ENCODE peak calls at places on chromosomes 13 and 19, in seven cellular contexts. U is SK-N-SH, P is NT2/D1, S is HepG2, B is H1, N is GM12878, O is K562. C is an unnamed sample.

GRCh38 chr13:89486721-89487120 is 1815.5 kb downstream of the SLITRK5 start:
- DNase-seq in P (no peak), S (no peak), B (no peak), N (no peak), U (no peak), O (no peak), C (no peak)

GRCh38 chr13:44410328-44410859 is 36.8 kb downstream of the SERP2 start:
- DNase-seq in U (no peak), S (no peak), N (no peak), P (no peak), O (no peak), B (no peak), C (no peak)

GRCh38 chr19:1871140-1871597 is 7.8 kb upstream of the KLF16 start:
- DNase-seq in P (no peak), N (no peak), S (peak; percentile 90), O (peak; percentile 60), U (no peak), B (no peak), C (no peak)

GRCh38 chr19:16649734-16650133 is 10.2 kb downstream of the SMIM7 start:
- DNase-seq in B (no peak), S (no peak), U (no peak), P (no peak), N (no peak), O (no peak), C (no peak)

GRCh38 chr19:33054623-33055022 is 10.1 kb downstream of the RHPN2 start:
- DNase-seq in P (no peak), O (no peak), U (no peak), S (no peak), B (no peak), N (no peak), C (peak; percentile 74)

GRCh38 chr19:16654151-16654550 is 5.8 kb downstream of the SMIM7 start:
- DNase-seq in O (no peak), N (no peak), P (no peak), S (peak; percentile 35), U (peak; percentile 58), B (no peak), C (peak; percentile 19)

GRCh38 chr19:21691656-21692055 is 75.7 kb downstream of the ZNF100 start:
- DNase-seq in S (no peak), P (no peak), B (no peak), N (no peak), U (no peak), O (no peak), C (no peak)

GRCh38 chr19:28582807-28583206 is 630.1 kb downstream of the UQCRFS1 start:
- DNase-seq in O (no peak), U (no peak), S (no peak), B (no peak), N (no peak), P (no peak), C (no peak)

GRCh38 chr13:113186061-113186900 is 22.2 kb downstream of the PCID2 start:
- DNase-seq in O (no peak), S (no peak), N (peak; percentile 77), U (no peak), B (no peak), P (no peak), C (no peak)

GRCh38 chr19:771332-771785 is 20.4 kb downstream of the MISP start:
- DNase-seq in P (no peak), U (peak; percentile 80), S (peak; percentile 63), N (no peak), B (no peak), O (peak; percentile 84), C (peak; percentile 55)

GRCh38 chr19:51501594-51502263 is at the start of gene SIGLEC12:
- DNase-seq in S (no peak), B (no peak), P (no peak), N (no peak), U (no peak), O (peak; percentile 29), C (no peak)

GRCh38 chr19:19482785-19483625 is 32.3 kb downstream of the TSSK6 start:
- DNase-seq in B (no peak), P (no peak), S (no peak), N (no peak), O (no peak), U (no peak), C (no peak)

GRCh38 chr19:7386308-7386707 is 37.6 kb downstream of the ARHGEF18 start:
- DNase-seq in O (peak; percentile 29), S (no peak), P (no peak), B (no peak), N (no peak), U (no peak), C (no peak)

GRCh38 chr19:5586300-5587070 is 18.7 kb upstream of the TINCR start:
- DNase-seq in P (no peak), N (no peak), S (no peak), O (no peak), U (no peak), B (no peak), C (no peak)

GRCh38 chr19:38733493-38734175 is 10.6 kb downstream of the CAPN12 start:
- DNase-seq in B (no peak), N (no peak), U (no peak), S (no peak), O (no peak), P (no peak), C (no peak)

GRCh38 chr19:19457691-19458090 is 52.2 kb downstream of the GATAD2A start:
- DNase-seq in S (no peak), N (no peak), B (no peak), U (no peak), P (no peak), O (no peak), C (no peak)

GRCh38 chr13:52809310-52809769 is 39.1 kb downstream of the PCDH8 start:
- DNase-seq in P (peak; percentile 52), B (peak; percentile 88), N (peak; percentile 35), O (peak; percentile 82), S (peak; percentile 80), U (peak; percentile 93), C (peak; percentile 72)

GRCh38 chr13:51839711-51840110 is 5.3 kb downstream of the TMEM272 start:
- DNase-seq in B (no peak), P (no peak), N (no peak), U (no peak), O (peak; percentile 12), S (no peak), C (no peak)

GRCh38 chr13:44801990-44802389 is 187.3 kb downstream of the NUFIP1 start:
- DNase-seq in P (no peak), S (no peak), N (no peak), U (no peak), B (no peak), O (no peak), C (no peak)

GRCh38 chr13:100491164-100491847 is 97.3 kb downstream of the GGACT start:
- DNase-seq in S (no peak), O (no peak), U (no peak), B (no peak), P (no peak), N (no peak), C (no peak)

GRCh38 chr19:21947775-21948174 is 63.0 kb downstream of the ZNF208 start:
- DNase-seq in N (no peak), S (no peak), P (peak; percentile 9), B (peak; percentile 41), U (peak; percentile 2), O (peak; percentile 16), C (peak; percentile 4)

GRCh38 chr19:41234512-41235208 is 15.6 kb downstream of the AXL start:
- DNase-seq in O (no peak), U (no peak), S (no peak), N (no peak), P (no peak), B (no peak), C (no peak)

GRCh38 chr13:54536112-54536511 is 1507.5 kb downstream of the OLFM4 start:
- DNase-seq in B (no peak), P (no peak), O (no peak), S (no peak), U (peak; percentile 1), N (no peak), C (no peak)

GRCh38 chr19:1856698-1857603 is 6.4 kb downstream of the KLF16 start:
- DNase-seq in P (no peak), U (peak; percentile 54), O (peak; percentile 95), S (peak; percentile 77), N (no peak), B (peak; percentile 76), C (no peak)

GRCh38 chr19:19120308-19121156 is 17.7 kb downstream of the TMEM161A start:
- DNase-seq in U (peak; percentile 81), O (peak; percentile 99), S (peak; percentile 35), P (peak; percentile 91), N (no peak), B (peak; percentile 100), C (no peak)

GRCh38 chr13:46687810-46688209 is 109.2 kb downstream of the ESD start:
- DNase-seq in O (peak; percentile 54), S (peak; percentile 80), P (peak; percentile 63), B (no peak), U (no peak), N (no peak), C (peak; percentile 3)

GRCh38 chr13:19818223-19818842 is 35.6 kb upstream of the PSPC1 start:
- DNase-seq in B (peak; percentile 97), S (peak; percentile 4), N (no peak), P (peak; percentile 74), U (peak; percentile 57), O (peak; percentile 48), C (peak; percentile 65)

GRCh38 chr13:31965361-31966066 is 66.1 kb upstream of the FRY start:
- DNase-seq in U (no peak), N (peak; percentile 84), O (no peak), P (no peak), S (no peak), B (no peak), C (no peak)

GRCh38 chr13:80131204-80131603 is 209.7 kb downstream of the SPRY2 start:
- DNase-seq in O (no peak), P (no peak), U (peak; percentile 56), B (no peak), N (no peak), S (no peak), C (no peak)
- TF ChIP-seq YY1 in O (no peak), P (no peak), U (no peak), B (no peak), N (no peak), S (no peak), C (no peak)

GRCh38 chr19:46821512-46822359 is 28.9 kb downstream of the AP2S1 start:
- DNase-seq in P (no peak), U (no peak), B (no peak), O (no peak), N (no peak), S (no peak), C (no peak)
- TF ChIP-seq YY1 in P (no peak), U (no peak), B (no peak), O (no peak), N (no peak), S (peak; percentile 44), C (no peak)

DNA sequence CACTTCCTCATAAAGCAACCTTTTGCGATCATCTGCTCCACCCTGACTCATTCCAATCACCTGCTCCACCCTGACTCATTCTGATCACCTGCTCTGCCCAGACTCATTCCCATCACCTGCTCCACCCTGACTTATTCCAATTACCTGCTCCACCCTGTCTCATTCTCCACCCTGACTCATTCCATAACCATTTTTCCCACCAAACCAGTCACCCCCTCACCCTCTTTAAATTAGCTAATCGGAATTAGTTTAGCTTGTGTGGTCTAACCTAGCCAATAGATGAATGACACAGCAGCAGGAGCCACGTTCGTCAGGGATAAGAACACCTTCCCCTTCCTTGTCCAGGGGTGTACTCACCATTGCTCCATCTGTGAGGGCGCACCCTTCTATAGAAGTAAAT is 134.0 kb downstream of the COG6 start:
- DNase-seq in P (no peak), S (no peak), B (no peak), O (no peak), U (no peak), N (no peak), C (no peak)
- TF ChIP-seq YY1 in P (no peak), S (no peak), B (no peak), O (no peak), U (no peak), N (no peak), C (no peak)

GRCh38 chr13:110912651-110913051 is 2.2 kb downstream of the ANKRD10 start:
- DNase-seq in P (no peak), N (no peak), O (peak; percentile 22), U (no peak), S (peak; percentile 54), B (no peak), C (no peak)
- TF ChIP-seq YY1 in P (no peak), N (no peak), O (no peak), U (no peak), S (no peak), B (no peak), C (no peak)